ENCODE peak calls at places on chromosomes 5 and 9, in eight cellular contexts. L is heart left ventricle, F is IMR-90, P is body of pancreas, R is tibial nerve, N is adrenal gland, U is spleen, S is endothelial cell of umbilical vein. M is an unnamed sample.

GRCh38 chr9:136292591-136293448 is 11.1 kb downstream of the CCDC187 start:
- DNase-seq in S (no peak), F (no peak), N (no peak), L (no peak), P (peak), U (no peak), R (no peak), M (no peak)

GRCh38 chr5:140361901-140362300 is 1.9 kb downstream of the SLC4A9 start:
- DNase-seq in L (no peak), F (no peak), P (no peak), N (no peak), R (no peak), U (no peak), S (no peak), M (no peak)

GRCh38 chr5:67133781-67134180 is 62.8 kb downstream of the CD180 start:
- DNase-seq in F (no peak), P (no peak), L (no peak), S (no peak), U (no peak), N (no peak), R (no peak), M (no peak)

GRCh38 chr5:52356311-52356918 is 431.3 kb upstream of the ITGA1 start:
- DNase-seq in F (peak), N (no peak), R (no peak), P (no peak), S (peak), L (no peak), U (no peak), M (peak)

GRCh38 chr9:4662989-4663792 is 1.1 kb downstream of the PLPP6 start:
- DNase-seq in N (no peak), U (no peak), R (no peak), L (no peak), S (no peak), P (peak), F (peak), M (peak)

GRCh38 chr5:147673276-147673675 is 109.3 kb downstream of the JAKMIP2 start:
- DNase-seq in N (no peak), S (no peak), P (no peak), U (no peak), L (no peak), R (no peak), F (no peak), M (no peak)

GRCh38 chr5:167217097-167217743 is 1074.2 kb upstream of the WWC1 start:
- DNase-seq in R (no peak), P (peak), L (no peak), S (no peak), F (no peak), N (no peak), U (no peak), M (no peak)

GRCh38 chr5:141349917-141350619 is at the start of gene PCDHGB1:
- DNase-seq in R (no peak), U (no peak), L (peak), S (no peak), P (peak), N (no peak), F (peak), M (peak)

GRCh38 chr5:145587308-145588071 is 247.7 kb downstream of the PRELID2 start:
- DNase-seq in U (no peak), L (no peak), F (peak), S (peak), N (peak), R (no peak), P (peak), M (peak)

GRCh38 chr5:9622891-9623547 is 7.1 kb downstream of the TAS2R1 start:
- DNase-seq in P (no peak), U (no peak), N (no peak), L (no peak), R (no peak), F (peak), S (no peak), M (no peak)

GRCh38 chr5:28810751-28811136 is 1772.4 kb upstream of the CDH9 start:
- DNase-seq in F (no peak), L (no peak), S (no peak), U (no peak), R (no peak), N (no peak), P (no peak), M (no peak)

GRCh38 chr5:137583129-137583528 is 84.0 kb upstream of the SPOCK1 start:
- DNase-seq in L (no peak), P (no peak), R (no peak), U (no peak), S (no peak), F (no peak), N (no peak), M (no peak)

GRCh38 chr9:134536101-134536900 is 105.3 kb upstream of the COL5A1 start:
- DNase-seq in F (peak), N (no peak), R (no peak), L (no peak), S (no peak), P (no peak), U (peak), M (no peak)

GRCh38 chr5:175082866-175083590 is 358.6 kb downstream of the MSX2 start:
- DNase-seq in P (no peak), R (no peak), N (no peak), U (no peak), L (no peak), S (no peak), F (peak), M (no peak)

GRCh38 chr9:94920439-94920951 is 194.0 kb downstream of the AOPEP start:
- DNase-seq in L (no peak), F (peak), U (no peak), P (no peak), S (no peak), N (peak), R (peak), M (no peak)

GRCh38 chr5:59609501-59610265 is 283.8 kb downstream of the PDE4D start:
- DNase-seq in N (no peak), P (no peak), S (no peak), F (no peak), R (no peak), L (no peak), U (no peak), M (no peak)

GRCh38 chr5:111254613-111255012 is 30.4 kb downstream of the CAMK4 start:
- DNase-seq in R (no peak), S (no peak), P (no peak), U (no peak), F (peak), N (no peak), L (no peak), M (no peak)

GRCh38 chr9:95552814-95553546 is 36.2 kb upstream of the PTCH1 start:
- DNase-seq in P (peak), U (peak), S (peak), F (no peak), L (peak), N (no peak), R (peak), M (peak)

GRCh38 chr9:4397917-4398316 is 92.4 kb upstream of the SLC1A1 start:
- DNase-seq in U (no peak), S (no peak), R (no peak), N (no peak), P (no peak), L (no peak), F (peak), M (no peak)

GRCh38 chr5:95181650-95182049 is 103.2 kb downstream of the MCTP1 start:
- DNase-seq in S (no peak), N (no peak), U (no peak), L (no peak), R (no peak), P (no peak), F (no peak), M (no peak)

GRCh38 chr9:130893250-130894101 is 3.1 kb downstream of the QRFP start:
- DNase-seq in P (peak), F (no peak), S (no peak), L (peak), N (peak), R (peak), U (peak), M (peak)
- TF ChIP-seq POLR2A in P (no peak), F (no peak), S (no peak), L (no peak), N (no peak), R (no peak), U (no peak), M (no peak)

DNA sequence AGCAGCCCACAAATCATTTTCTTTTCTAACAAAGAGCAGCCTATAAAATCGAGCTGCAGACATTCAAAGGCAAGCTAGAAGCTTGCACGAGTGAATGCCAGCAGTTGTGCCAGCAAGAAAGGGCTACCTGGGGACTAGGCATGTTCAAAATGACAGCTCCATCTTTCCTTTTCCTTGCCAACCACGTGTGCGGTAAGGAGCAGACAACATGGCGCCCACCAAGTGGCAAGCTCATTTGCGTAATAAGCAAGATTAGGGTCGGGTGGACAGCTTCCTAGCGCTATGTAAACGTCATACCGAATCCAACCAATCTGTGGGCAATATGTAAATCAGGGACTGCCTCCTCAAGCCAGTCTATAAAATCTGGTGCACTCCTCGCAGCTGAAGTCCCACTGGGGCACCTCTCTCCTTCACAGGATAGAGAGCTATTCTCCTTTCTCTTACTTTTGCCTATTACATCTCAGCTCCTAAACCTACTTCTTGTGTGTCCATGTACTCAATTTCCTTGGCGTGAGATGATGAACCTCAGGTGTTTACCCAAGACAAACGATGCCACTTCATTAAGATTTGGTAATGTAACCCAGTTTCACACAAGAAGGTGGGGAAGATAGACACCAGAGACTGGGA is 22.5 kb upstream of the SPARC start:
- DNase-seq in F (no peak), N (no peak), U (no peak), R (no peak), L (no peak), S (no peak), P (no peak), M (no peak)
- TF ChIP-seq POLR2A in F (no peak), N (no peak), U (no peak), R (no peak), L (no peak), S (no peak), P (no peak), M (no peak)

GRCh38 chr9:93096131-93096802 is at the start of gene CARD19:
- DNase-seq in S (no peak), L (peak), P (peak), F (peak), N (peak), U (no peak), R (peak), M (peak)
- TF ChIP-seq POLR2A in S (peak), L (peak), P (peak), F (peak), N (peak), U (peak), R (peak), M (no peak)

GRCh38 chr5:65190328-65191053 is 291.2 kb downstream of the ADAMTS6 start:
- DNase-seq in P (no peak), S (no peak), L (no peak), R (no peak), N (no peak), F (peak), U (no peak), M (no peak)
- TF ChIP-seq POLR2A in P (no peak), S (no peak), L (no peak), R (no peak), N (no peak), F (peak), U (no peak), M (no peak)

GRCh38 chr9:34375901-34376595 is 650 bp downstream of the MYORG start:
- DNase-seq in N (peak), S (peak), L (peak), F (no peak), P (peak), R (no peak), U (peak), M (peak)

GRCh38 chr9:34374339-34374738 is 2.4 kb downstream of the MYORG start:
- DNase-seq in R (no peak), U (no peak), S (no peak), L (no peak), P (no peak), F (no peak), N (no peak), M (no peak)

GRCh38 chr9:34373749-34374148 is 2.9 kb downstream of the MYORG start:
- DNase-seq in S (no peak), L (no peak), U (no peak), N (no peak), R (no peak), F (no peak), P (no peak), M (no peak)

GRCh38 chr9:34376596-34377401 is at the start of gene MYORG:
- DNase-seq in P (peak), F (peak), S (peak), R (peak), L (peak), U (peak), N (peak), M (peak)

GRCh38 chr9:34374905-34375552 is 1.7 kb downstream of the MYORG start:
- DNase-seq in F (no peak), P (peak), U (no peak), L (no peak), N (peak), S (no peak), R (no peak), M (no peak)
- TF ChIP-seq POLR2A in F (no peak), P (peak), U (no peak), L (no peak), N (no peak), S (no peak), R (no peak), M (no peak)

GRCh38 chr9:12775963-12776774 is 1.3 kb downstream of the LURAP1L start:
- DNase-seq in L (peak), N (peak), P (peak), U (peak), R (peak), S (peak), F (peak), M (peak)
- TF ChIP-seq POLR2A in L (no peak), N (peak), P (peak), U (no peak), R (peak), S (no peak), F (peak), M (no peak)

GRCh38 chr9:105330755-105331154 is 86.3 kb downstream of the SLC44A1 start:
- DNase-seq in U (no peak), F (peak), S (peak), N (no peak), P (no peak), L (no peak), R (no peak), M (no peak)

GRCh38 chr9:105332471-105332870 is 88.0 kb downstream of the SLC44A1 start:
- DNase-seq in P (no peak), F (peak), N (no peak), U (no peak), R (no peak), S (no peak), L (no peak), M (no peak)

GRCh38 chr9:105331160-105331559 is 86.7 kb downstream of the SLC44A1 start:
- DNase-seq in S (no peak), L (no peak), U (no peak), R (no peak), P (no peak), N (no peak), F (no peak), M (no peak)

GRCh38 chr9:105333076-105333475 is 88.6 kb downstream of the SLC44A1 start:
- DNase-seq in P (no peak), S (no peak), R (no peak), F (peak), U (no peak), N (no peak), L (no peak), M (no peak)

GRCh38 chr9:105331755-105332154 is 87.3 kb downstream of the SLC44A1 start:
- DNase-seq in P (no peak), N (no peak), U (no peak), F (no peak), R (no peak), L (no peak), S (no peak), M (no peak)
- TF ChIP-seq POLR2A in P (no peak), N (no peak), U (no peak), F (no peak), R (no peak), L (no peak), S (no peak), M (no peak)

DNA sequence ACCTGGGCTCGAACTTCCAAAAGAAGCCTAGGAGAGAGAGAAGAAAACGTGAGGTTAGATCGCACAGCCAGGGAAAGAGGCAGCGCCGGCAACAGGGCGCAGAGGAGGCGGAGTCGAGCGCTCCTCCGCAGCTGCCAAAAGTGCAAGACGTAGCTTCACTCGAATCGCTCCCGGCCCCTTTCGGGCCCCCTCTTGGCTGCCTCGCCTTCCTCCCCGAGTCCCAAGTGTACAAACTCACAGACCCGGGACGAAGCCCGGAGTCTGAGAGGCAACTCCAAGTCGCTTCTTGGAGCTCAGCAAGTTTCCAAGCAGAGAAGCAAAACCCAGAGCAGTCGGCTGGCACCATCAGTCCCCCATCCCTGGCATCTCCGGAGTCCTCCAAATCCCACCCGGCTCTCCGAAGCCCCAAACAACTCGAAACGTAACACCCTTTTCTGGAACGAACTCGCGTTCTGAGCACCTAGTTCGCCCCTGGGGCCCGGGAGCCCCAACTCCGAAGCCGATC is 1.2 kb downstream of the MIER3 start:
- DNase-seq in L (peak), U (peak), N (peak), P (peak), R (peak), S (peak), F (peak), M (peak)
- TF ChIP-seq POLR2A in L (no peak), U (no peak), N (no peak), P (no peak), R (peak), S (no peak), F (no peak), M (no peak)

DNA sequence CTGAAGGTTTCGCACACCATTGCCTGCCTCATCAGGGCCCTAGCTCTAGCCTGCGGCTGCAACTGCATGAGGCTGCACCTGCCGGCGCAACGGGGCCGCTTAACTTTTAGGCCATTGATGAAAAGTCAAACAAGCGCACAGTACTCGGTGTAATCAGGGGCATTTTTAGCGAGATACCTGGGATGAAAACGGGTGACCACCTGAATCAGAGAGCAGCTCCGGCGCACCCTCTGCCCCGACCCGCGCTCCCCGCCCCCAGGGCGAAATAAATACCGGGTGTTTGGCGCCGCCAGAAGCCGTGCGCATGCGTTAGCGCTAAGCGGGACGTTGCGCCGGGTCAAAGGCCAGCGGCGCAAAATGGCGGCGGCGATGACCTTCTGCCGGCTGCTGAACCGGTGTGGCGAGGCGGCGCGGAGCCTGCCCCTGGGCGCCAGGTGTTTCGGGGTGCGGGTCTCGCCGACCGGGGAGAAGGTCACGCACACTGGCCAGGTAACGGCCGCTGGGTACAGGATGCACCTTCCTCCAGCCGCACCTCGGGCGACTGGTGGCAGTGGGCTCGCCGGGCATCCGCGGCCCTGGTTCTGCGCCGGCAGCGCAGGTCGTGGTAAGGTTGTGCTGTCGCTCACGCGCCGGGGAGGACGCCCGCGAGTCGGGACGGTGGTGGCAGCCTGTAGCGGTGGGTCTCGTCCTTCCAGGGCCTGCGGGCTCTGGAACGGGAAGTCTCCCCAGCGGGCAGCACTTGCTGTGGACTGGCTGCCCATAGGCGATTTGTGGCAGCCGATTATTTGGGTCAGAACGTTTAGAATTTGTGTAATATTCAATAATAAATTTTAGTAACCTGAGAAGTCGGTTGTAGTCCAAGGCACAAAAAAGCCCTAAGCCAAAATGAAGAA is at the start of gene NDUFS6:
- DNase-seq in F (peak), N (peak), R (peak), U (peak), S (peak), P (peak), L (peak), M (peak)
- TF ChIP-seq POLR2A in F (no peak), N (peak), R (peak), U (no peak), S (peak), P (peak), L (no peak), M (peak)